ENCODE peak calls at places on chromosome 11, in nine cellular contexts. One of them, this sample, is unnamed.

GRCh38 chr11:128026596-128026995 is 560.8 kb downstream of the ETS1 start:
- DNase-seq in stimulated activated CD4-positive, alpha-beta T cell treated with anti-CD3 and anti-CD28 coated beads, Interleukin-12 subunit alpha, Interleukin-12 subunit beta, amount 100 ng/mL, for 4 hours: no peak
- DNase-seq in lower lobe of right lung: no peak
- DNase-seq in fibroblast of pulmonary artery: peak; percentile 99
- DNase-seq in GM13977: no peak
- DNase-seq in suprapubic skin: no peak
- DNase-seq in anterior cingulate cortex: no peak
- DNase-seq in CD4-positive, alpha-beta T cell: no peak
- DNase-seq in midbrain: no peak
- DNase-seq in this sample: no peak

GRCh38 chr11:105609341-105609781 is 512 bp upstream of the GRIA4 start:
- DNase-seq in stimulated activated CD4-positive, alpha-beta T cell treated with anti-CD3 and anti-CD28 coated beads, Interleukin-12 subunit alpha, Interleukin-12 subunit beta, amount 100 ng/mL, for 4 hours: no peak
- DNase-seq in lower lobe of right lung: no peak
- DNase-seq in fibroblast of pulmonary artery: peak; percentile 18
- DNase-seq in GM13977: peak; percentile 44
- DNase-seq in suprapubic skin: no peak
- DNase-seq in anterior cingulate cortex: no peak
- DNase-seq in CD4-positive, alpha-beta T cell: no peak
- DNase-seq in midbrain: peak; percentile 32
- DNase-seq in this sample: no peak

GRCh38 chr11:115848614-115849013 is 344.4 kb upstream of the CADM1 start:
- DNase-seq in stimulated activated CD4-positive, alpha-beta T cell treated with anti-CD3 and anti-CD28 coated beads, Interleukin-12 subunit alpha, Interleukin-12 subunit beta, amount 100 ng/mL, for 4 hours: no peak
- DNase-seq in lower lobe of right lung: no peak
- DNase-seq in fibroblast of pulmonary artery: no peak
- DNase-seq in GM13977: no peak
- DNase-seq in suprapubic skin: no peak
- DNase-seq in anterior cingulate cortex: no peak
- DNase-seq in CD4-positive, alpha-beta T cell: no peak
- DNase-seq in midbrain: no peak
- DNase-seq in this sample: no peak

GRCh38 chr11:8256271-8257002 is 7.2 kb downstream of the LMO1 start:
- DNase-seq in stimulated activated CD4-positive, alpha-beta T cell treated with anti-CD3 and anti-CD28 coated beads, Interleukin-12 subunit alpha, Interleukin-12 subunit beta, amount 100 ng/mL, for 4 hours: no peak
- DNase-seq in lower lobe of right lung: peak; percentile 14
- DNase-seq in fibroblast of pulmonary artery: no peak
- DNase-seq in GM13977: no peak
- DNase-seq in suprapubic skin: peak; percentile 53
- DNase-seq in anterior cingulate cortex: no peak
- DNase-seq in CD4-positive, alpha-beta T cell: no peak
- DNase-seq in midbrain: no peak
- DNase-seq in this sample: no peak

GRCh38 chr11:65488273-65489058 is 10.4 kb upstream of the MALAT1 start:
- DNase-seq in stimulated activated CD4-positive, alpha-beta T cell treated with anti-CD3 and anti-CD28 coated beads, Interleukin-12 subunit alpha, Interleukin-12 subunit beta, amount 100 ng/mL, for 4 hours: no peak
- DNase-seq in lower lobe of right lung: no peak
- DNase-seq in fibroblast of pulmonary artery: peak; percentile 70
- DNase-seq in GM13977: peak; percentile 31
- DNase-seq in suprapubic skin: peak; percentile 85
- DNase-seq in anterior cingulate cortex: peak; percentile 66
- DNase-seq in CD4-positive, alpha-beta T cell: no peak
- DNase-seq in midbrain: no peak
- DNase-seq in this sample: no peak

GRCh38 chr11:87347860-87348259 is 310.1 kb downstream of the TMEM135 start:
- DNase-seq in stimulated activated CD4-positive, alpha-beta T cell treated with anti-CD3 and anti-CD28 coated beads, Interleukin-12 subunit alpha, Interleukin-12 subunit beta, amount 100 ng/mL, for 4 hours: no peak
- DNase-seq in lower lobe of right lung: no peak
- DNase-seq in fibroblast of pulmonary artery: no peak
- DNase-seq in GM13977: no peak
- DNase-seq in suprapubic skin: no peak
- DNase-seq in anterior cingulate cortex: no peak
- DNase-seq in CD4-positive, alpha-beta T cell: no peak
- DNase-seq in midbrain: no peak
- DNase-seq in this sample: no peak

GRCh38 chr11:69674267-69674885 is 777 bp downstream of the LTO1 start:
- DNase-seq in stimulated activated CD4-positive, alpha-beta T cell treated with anti-CD3 and anti-CD28 coated beads, Interleukin-12 subunit alpha, Interleukin-12 subunit beta, amount 100 ng/mL, for 4 hours: no peak
- DNase-seq in lower lobe of right lung: no peak
- DNase-seq in fibroblast of pulmonary artery: peak; percentile 77
- DNase-seq in GM13977: no peak
- DNase-seq in suprapubic skin: no peak
- DNase-seq in anterior cingulate cortex: no peak
- DNase-seq in CD4-positive, alpha-beta T cell: no peak
- DNase-seq in midbrain: no peak
- DNase-seq in this sample: no peak

GRCh38 chr11:2447951-2448650 is 3.3 kb downstream of the KCNQ1 start:
- DNase-seq in stimulated activated CD4-positive, alpha-beta T cell treated with anti-CD3 and anti-CD28 coated beads, Interleukin-12 subunit alpha, Interleukin-12 subunit beta, amount 100 ng/mL, for 4 hours: no peak
- DNase-seq in lower lobe of right lung: no peak
- DNase-seq in fibroblast of pulmonary artery: no peak
- DNase-seq in GM13977: no peak
- DNase-seq in suprapubic skin: peak; percentile 37
- DNase-seq in anterior cingulate cortex: no peak
- DNase-seq in CD4-positive, alpha-beta T cell: no peak
- DNase-seq in midbrain: no peak
- DNase-seq in this sample: no peak

GRCh38 chr11:72683782-72684200 is 9.6 kb upstream of the PDE2A start:
- DNase-seq in stimulated activated CD4-positive, alpha-beta T cell treated with anti-CD3 and anti-CD28 coated beads, Interleukin-12 subunit alpha, Interleukin-12 subunit beta, amount 100 ng/mL, for 4 hours: peak; percentile 69
- DNase-seq in lower lobe of right lung: peak; percentile 71
- DNase-seq in fibroblast of pulmonary artery: peak; percentile 37
- DNase-seq in GM13977: peak; percentile 88
- DNase-seq in suprapubic skin: peak; percentile 81
- DNase-seq in anterior cingulate cortex: peak; percentile 22
- DNase-seq in CD4-positive, alpha-beta T cell: peak; percentile 58
- DNase-seq in midbrain: peak; percentile 60
- DNase-seq in this sample: peak; percentile 91

GRCh38 chr11:73716153-73717056 is 44.5 kb downstream of the RAB6A start:
- DNase-seq in stimulated activated CD4-positive, alpha-beta T cell treated with anti-CD3 and anti-CD28 coated beads, Interleukin-12 subunit alpha, Interleukin-12 subunit beta, amount 100 ng/mL, for 4 hours: no peak
- DNase-seq in lower lobe of right lung: no peak
- DNase-seq in fibroblast of pulmonary artery: peak; percentile 26
- DNase-seq in GM13977: peak; percentile 30
- DNase-seq in suprapubic skin: no peak
- DNase-seq in anterior cingulate cortex: no peak
- DNase-seq in CD4-positive, alpha-beta T cell: no peak
- DNase-seq in midbrain: no peak
- DNase-seq in this sample: no peak

GRCh38 chr11:35751664-35752061 is 89.1 kb downstream of the TRIM44 start:
- DNase-seq in stimulated activated CD4-positive, alpha-beta T cell treated with anti-CD3 and anti-CD28 coated beads, Interleukin-12 subunit alpha, Interleukin-12 subunit beta, amount 100 ng/mL, for 4 hours: no peak
- DNase-seq in lower lobe of right lung: no peak
- DNase-seq in fibroblast of pulmonary artery: no peak
- DNase-seq in GM13977: no peak
- DNase-seq in suprapubic skin: no peak
- DNase-seq in anterior cingulate cortex: no peak
- DNase-seq in CD4-positive, alpha-beta T cell: no peak
- DNase-seq in midbrain: no peak
- DNase-seq in this sample: no peak

GRCh38 chr11:17954395-17955252 is 58.2 kb downstream of the SERGEF start:
- DNase-seq in stimulated activated CD4-positive, alpha-beta T cell treated with anti-CD3 and anti-CD28 coated beads, Interleukin-12 subunit alpha, Interleukin-12 subunit beta, amount 100 ng/mL, for 4 hours: no peak
- DNase-seq in lower lobe of right lung: no peak
- DNase-seq in fibroblast of pulmonary artery: no peak
- DNase-seq in GM13977: no peak
- DNase-seq in suprapubic skin: no peak
- DNase-seq in anterior cingulate cortex: peak; percentile 21
- DNase-seq in CD4-positive, alpha-beta T cell: no peak
- DNase-seq in midbrain: no peak
- DNase-seq in this sample: no peak

GRCh38 chr11:125270106-125270505 is 105.6 kb downstream of the PKNOX2 start:
- DNase-seq in stimulated activated CD4-positive, alpha-beta T cell treated with anti-CD3 and anti-CD28 coated beads, Interleukin-12 subunit alpha, Interleukin-12 subunit beta, amount 100 ng/mL, for 4 hours: no peak
- DNase-seq in lower lobe of right lung: no peak
- DNase-seq in fibroblast of pulmonary artery: no peak
- DNase-seq in GM13977: no peak
- DNase-seq in suprapubic skin: no peak
- DNase-seq in anterior cingulate cortex: no peak
- DNase-seq in CD4-positive, alpha-beta T cell: no peak
- DNase-seq in midbrain: no peak
- DNase-seq in this sample: no peak

GRCh38 chr11:66841861-66842260 is 1.4 kb upstream of the RCE1 start:
- DNase-seq in stimulated activated CD4-positive, alpha-beta T cell treated with anti-CD3 and anti-CD28 coated beads, Interleukin-12 subunit alpha, Interleukin-12 subunit beta, amount 100 ng/mL, for 4 hours: no peak
- DNase-seq in lower lobe of right lung: no peak
- DNase-seq in fibroblast of pulmonary artery: no peak
- DNase-seq in GM13977: no peak
- DNase-seq in suprapubic skin: peak; percentile 59
- DNase-seq in anterior cingulate cortex: no peak
- DNase-seq in CD4-positive, alpha-beta T cell: no peak
- DNase-seq in midbrain: no peak
- DNase-seq in this sample: no peak

GRCh38 chr11:62273284-62273683 is 3.3 kb downstream of the SCGB2A2 start:
- DNase-seq in stimulated activated CD4-positive, alpha-beta T cell treated with anti-CD3 and anti-CD28 coated beads, Interleukin-12 subunit alpha, Interleukin-12 subunit beta, amount 100 ng/mL, for 4 hours: no peak
- DNase-seq in lower lobe of right lung: no peak
- DNase-seq in fibroblast of pulmonary artery: no peak
- DNase-seq in GM13977: no peak
- DNase-seq in suprapubic skin: no peak
- DNase-seq in anterior cingulate cortex: no peak
- DNase-seq in CD4-positive, alpha-beta T cell: no peak
- DNase-seq in midbrain: no peak
- DNase-seq in this sample: no peak

GRCh38 chr11:123479048-123479837 is 49.2 kb downstream of the GRAMD1B start:
- DNase-seq in stimulated activated CD4-positive, alpha-beta T cell treated with anti-CD3 and anti-CD28 coated beads, Interleukin-12 subunit alpha, Interleukin-12 subunit beta, amount 100 ng/mL, for 4 hours: no peak
- DNase-seq in lower lobe of right lung: peak; percentile 51
- DNase-seq in fibroblast of pulmonary artery: no peak
- DNase-seq in GM13977: peak; percentile 34
- DNase-seq in suprapubic skin: no peak
- DNase-seq in anterior cingulate cortex: no peak
- DNase-seq in CD4-positive, alpha-beta T cell: no peak
- DNase-seq in midbrain: no peak
- DNase-seq in this sample: no peak

GRCh38 chr11:63508009-63508408 is 2.1 kb downstream of the LGALS12 start:
- DNase-seq in stimulated activated CD4-positive, alpha-beta T cell treated with anti-CD3 and anti-CD28 coated beads, Interleukin-12 subunit alpha, Interleukin-12 subunit beta, amount 100 ng/mL, for 4 hours: no peak
- DNase-seq in lower lobe of right lung: no peak
- DNase-seq in fibroblast of pulmonary artery: no peak
- DNase-seq in GM13977: no peak
- DNase-seq in suprapubic skin: no peak
- DNase-seq in anterior cingulate cortex: peak; percentile 80
- DNase-seq in CD4-positive, alpha-beta T cell: no peak
- DNase-seq in midbrain: peak; percentile 81
- DNase-seq in this sample: no peak

This sample was measured in memory B cell.